ENCODE peak calls at places on chromosome 9, in seven cellular contexts. E is lower lobe of right lung; A is hippocampal formation; L is tibial artery; W is naive thymus-derived CD4-positive, alpha-beta T cell; B is WTC11; N is Right ventricle myocardium superior. T is an unnamed sample.

GRCh38 chr9:103991001-103991400 is 103.1 kb upstream of the SMC2 start:
- DNase-seq in B (peak), E (no peak), L (no peak), A (no peak), W (no peak), N (no peak), T (no peak)

GRCh38 chr9:127721391-127721821 is 5.5 kb downstream of the TTC16 start:
- DNase-seq in L (no peak), B (no peak), N (no peak), E (no peak), A (no peak), W (no peak), T (no peak)

GRCh38 chr9:121774715-121775613 is 123.5 kb downstream of the DAB2IP start:
- DNase-seq in A (no peak), B (no peak), W (no peak), L (peak), N (peak), E (peak), T (no peak)

GRCh38 chr9:22815246-22815645 is 368.6 kb downstream of the DMRTA1 start:
- DNase-seq in L (no peak), B (no peak), A (no peak), W (no peak), E (no peak), N (no peak), T (no peak)

GRCh38 chr9:6545017-6545691 is 100.4 kb downstream of the GLDC start:
- DNase-seq in W (no peak), N (no peak), L (no peak), E (no peak), B (no peak), A (no peak), T (no peak)

GRCh38 chr9:112917987-112918362 is 27.3 kb upstream of the SLC46A2 start:
- DNase-seq in L (no peak), B (no peak), E (no peak), N (no peak), A (no peak), W (no peak), T (no peak)

GRCh38 chr9:128027705-128028104 is 39.4 kb downstream of the NAIF1 start:
- DNase-seq in E (no peak), N (no peak), W (no peak), A (no peak), L (no peak), B (no peak), T (no peak)

GRCh38 chr9:91655215-91655614 is 231.6 kb upstream of the NFIL3 start:
- DNase-seq in A (no peak), B (no peak), E (no peak), N (no peak), W (no peak), L (no peak), T (no peak)

GRCh38 chr9:121071356-121071755 is 3.4 kb upstream of the CNTRL start:
- DNase-seq in B (no peak), N (no peak), E (no peak), W (peak), A (no peak), L (no peak), T (no peak)

GRCh38 chr9:128159073-128159783 is 837 bp upstream of the BBLN start:
- DNase-seq in E (no peak), W (peak), B (no peak), A (no peak), L (no peak), N (peak), T (no peak)

GRCh38 chr9:114417511-114417910 is 29.7 kb upstream of the AKNA start:
- DNase-seq in B (no peak), W (no peak), E (no peak), A (no peak), N (no peak), L (no peak), T (no peak)

GRCh38 chr9:121929893-121930875 is 162.9 kb downstream of the TTLL11 start:
- DNase-seq in B (peak), A (no peak), W (no peak), N (no peak), E (no peak), L (no peak), T (no peak)

GRCh38 chr9:13049223-13049622 is 230.3 kb downstream of the MPDZ start:
- DNase-seq in B (no peak), A (no peak), E (no peak), W (no peak), N (no peak), L (no peak), T (no peak)

GRCh38 chr9:110170728-110171257 is 37.2 kb downstream of the C9orf152 start:
- DNase-seq in E (no peak), N (no peak), W (no peak), B (no peak), A (no peak), L (no peak), T (no peak)